ENCODE peak calls at places on chromosome 17, in four cellular contexts. M is EH, O is SW 1271, U is cardiac muscle cell. F is an unnamed sample.

GRCh38 chr17:12282056-12282455 is 261.4 kb downstream of the MAP2K4 start:
- DNase-seq in M (peak), O (no peak), U (no peak), F (peak)

GRCh38 chr17:19412984-19413383 is 2.0 kb downstream of the RNF112 start:
- DNase-seq in M (no peak), O (no peak), U (no peak), F (no peak)

GRCh38 chr17:76014925-76015261 is 12.2 kb downstream of the EVPL start:
- DNase-seq in M (no peak), O (no peak), U (no peak), F (no peak)

GRCh38 chr17:5587431-5588032 is 3.2 kb upstream of the NLRP1 start:
- DNase-seq in M (peak), O (peak), U (peak), F (peak)

GRCh38 chr17:14331200-14331981 is 30.5 kb downstream of the HS3ST3B1 start:
- DNase-seq in M (no peak), O (no peak), U (no peak), F (no peak)

GRCh38 chr17:3970668-3971067 is 6.4 kb upstream of the ATP2A3 start:
- DNase-seq in M (no peak), O (no peak), U (no peak), F (no peak)

GRCh38 chr17:81074875-81075274 is 39.9 kb downstream of the BAIAP2 start:
- DNase-seq in M (no peak), O (no peak), U (no peak), F (no peak)

GRCh38 chr17:9080296-9080914 is 59.1 kb downstream of the NTN1 start:
- DNase-seq in M (no peak), O (no peak), U (no peak), F (no peak)

GRCh38 chr17:19569785-19570496 is 36.3 kb downstream of the SLC47A1 start:
- DNase-seq in M (no peak), O (no peak), U (no peak), F (no peak)

GRCh38 chr17:49928826-49929475 is 40.0 kb upstream of the DLX4 start:
- DNase-seq in M (peak), O (peak), U (no peak), F (no peak)

GRCh38 chr17:2688351-2689342 is 22.9 kb downstream of the CLUH start:
- DNase-seq in M (peak), O (no peak), U (peak), F (no peak)